ENCODE peak calls at places on chromosomes 6 and 20, in five cellular contexts. One of them, this sample, is unnamed.

GRCh38 chr6:82268301-82268846 is 20.8 kb upstream of the IBTK start:
- DNase-seq in NT2/D1: no peak
- DNase-seq in left lung: no peak
- DNase-seq in neuronal stem cell: no peak
- DNase-seq in GM12878: no peak
- DNase-seq in this sample: no peak

GRCh38 chr20:53735536-53736050 is 142.0 kb upstream of the ZNF217 start:
- DNase-seq in NT2/D1: no peak
- DNase-seq in left lung: no peak
- DNase-seq in neuronal stem cell: no peak
- DNase-seq in GM12878: no peak
- DNase-seq in this sample: no peak

GRCh38 chr20:50551288-50551687 is 41.1 kb downstream of the PTPN1 start:
- DNase-seq in NT2/D1: no peak
- DNase-seq in left lung: no peak
- DNase-seq in neuronal stem cell: no peak
- DNase-seq in GM12878: no peak
- DNase-seq in this sample: no peak

GRCh38 chr20:9439806-9440205 is 74.6 kb upstream of the LAMP5 start:
- DNase-seq in NT2/D1: no peak
- DNase-seq in left lung: no peak
- DNase-seq in neuronal stem cell: no peak
- DNase-seq in GM12878: no peak
- DNase-seq in this sample: no peak

GRCh38 chr20:61026731-61027130 is 225.3 kb upstream of the CDH4 start:
- DNase-seq in NT2/D1: no peak
- DNase-seq in left lung: no peak
- DNase-seq in neuronal stem cell: no peak
- DNase-seq in GM12878: no peak
- DNase-seq in this sample: no peak

GRCh38 chr6:80728340-80728739 is 621.9 kb downstream of the BCKDHB start:
- DNase-seq in NT2/D1: no peak
- DNase-seq in left lung: no peak
- DNase-seq in neuronal stem cell: no peak
- DNase-seq in GM12878: no peak
- DNase-seq in this sample: no peak

GRCh38 chr6:167453082-167453446 is 128.2 kb downstream of the TTLL2 start:
- DNase-seq in NT2/D1: no peak
- DNase-seq in left lung: no peak
- DNase-seq in neuronal stem cell: no peak
- DNase-seq in GM12878: no peak
- DNase-seq in this sample: no peak

GRCh38 chr6:138692978-138693909 is 80.3 kb upstream of the CCDC28A start:
- DNase-seq in NT2/D1: peak; percentile 54
- DNase-seq in left lung: peak; percentile 94
- DNase-seq in neuronal stem cell: peak; percentile 65
- DNase-seq in GM12878: no peak
- DNase-seq in this sample: peak; percentile 35

GRCh38 chr20:20843982-20844381 is 131.5 kb upstream of the RALGAPA2 start:
- DNase-seq in NT2/D1: no peak
- DNase-seq in left lung: no peak
- DNase-seq in neuronal stem cell: no peak
- DNase-seq in GM12878: no peak
- DNase-seq in this sample: no peak

GRCh38 chr20:18879262-18879661 is 65.7 kb downstream of the SCP2D1 start:
- DNase-seq in NT2/D1: no peak
- DNase-seq in left lung: no peak
- DNase-seq in neuronal stem cell: no peak
- DNase-seq in GM12878: no peak
- DNase-seq in this sample: no peak

GRCh38 chr6:38095054-38095453 is 275.5 kb downstream of the ZFAND3 start:
- DNase-seq in NT2/D1: no peak
- DNase-seq in left lung: no peak
- DNase-seq in neuronal stem cell: no peak
- DNase-seq in GM12878: no peak
- DNase-seq in this sample: no peak

GRCh38 chr6:161003336-161003735 is 11.8 kb downstream of the MAP3K4 start:
- DNase-seq in NT2/D1: no peak
- DNase-seq in left lung: no peak
- DNase-seq in neuronal stem cell: no peak
- DNase-seq in GM12878: no peak
- DNase-seq in this sample: no peak

GRCh38 chr6:68468244-68468884 is 166.7 kb upstream of the ADGRB3 start:
- DNase-seq in NT2/D1: peak; percentile 1
- DNase-seq in left lung: no peak
- DNase-seq in neuronal stem cell: no peak
- DNase-seq in GM12878: no peak
- DNase-seq in this sample: no peak

GRCh38 chr6:136608991-136609390 is 58.8 kb upstream of the MAP7 start:
- DNase-seq in NT2/D1: no peak
- DNase-seq in left lung: no peak
- DNase-seq in neuronal stem cell: no peak
- DNase-seq in GM12878: no peak
- DNase-seq in this sample: no peak

GRCh38 chr6:151723152-151723551 is 84.3 kb upstream of the ESR1 start:
- DNase-seq in NT2/D1: no peak
- DNase-seq in left lung: no peak
- DNase-seq in neuronal stem cell: no peak
- DNase-seq in GM12878: no peak
- DNase-seq in this sample: no peak

GRCh38 chr6:6494677-6495076 is 93.8 kb upstream of the LY86 start:
- DNase-seq in NT2/D1: peak; percentile 55
- DNase-seq in left lung: peak; percentile 84
- DNase-seq in neuronal stem cell: peak; percentile 15
- DNase-seq in GM12878: peak; percentile 45
- DNase-seq in this sample: no peak

GRCh38 chr20:17466641-17467040 is 64.5 kb downstream of the BFSP1 start:
- DNase-seq in NT2/D1: no peak
- DNase-seq in left lung: no peak
- DNase-seq in neuronal stem cell: no peak
- DNase-seq in GM12878: no peak
- DNase-seq in this sample: no peak

GRCh38 chr6:158815379-158815724 is 3.8 kb downstream of the EZR start:
- DNase-seq in NT2/D1: no peak
- DNase-seq in left lung: no peak
- DNase-seq in neuronal stem cell: no peak
- DNase-seq in GM12878: no peak
- DNase-seq in this sample: no peak

GRCh38 chr6:149046822-149047246 is 270.7 kb upstream of the TAB2 start:
- DNase-seq in NT2/D1: no peak
- DNase-seq in left lung: no peak
- DNase-seq in neuronal stem cell: no peak
- DNase-seq in GM12878: no peak
- DNase-seq in this sample: no peak

GRCh38 chr6:362231-362923 is 29.2 kb upstream of the IRF4 start:
- DNase-seq in NT2/D1: no peak
- DNase-seq in left lung: no peak
- DNase-seq in neuronal stem cell: no peak
- DNase-seq in GM12878: no peak
- DNase-seq in this sample: no peak
- H3K9me3 ChIP-seq in NT2/D1: peaks cover 26% of the 10 kb centered on the region
- H3K9me3 ChIP-seq in left lung: no peaks in the 10 kb centered on the region
- H3K9me3 ChIP-seq in neuronal stem cell: no peaks in the 10 kb centered on the region
- H3K9me3 ChIP-seq in GM12878: no peaks in the 10 kb centered on the region
- H3K9me3 ChIP-seq in this sample: no peaks in the 10 kb centered on the region

DNA sequence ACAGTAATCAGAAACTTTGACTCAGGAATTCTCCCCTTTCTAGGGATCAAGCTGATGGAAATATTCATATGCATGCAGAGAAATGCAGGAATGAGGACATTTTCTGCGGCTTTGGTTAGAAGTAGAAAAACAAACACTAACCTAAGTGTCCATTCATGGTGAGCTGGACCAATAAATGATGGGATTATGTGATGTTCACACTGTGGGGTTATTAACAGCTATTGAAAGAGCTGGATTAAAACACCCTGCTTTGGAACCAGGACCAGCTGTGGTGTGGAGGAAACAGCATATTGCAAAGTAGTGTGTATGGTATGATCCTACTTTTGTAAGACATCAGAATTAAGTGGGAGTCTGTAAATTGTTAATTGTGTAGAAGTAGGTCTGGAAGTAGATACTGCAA is 143.0 kb downstream of the SYCP2 start:
- DNase-seq in NT2/D1: no peak
- DNase-seq in left lung: no peak
- DNase-seq in neuronal stem cell: no peak
- DNase-seq in GM12878: no peak
- DNase-seq in this sample: no peak
- H3K9me3 ChIP-seq in NT2/D1: peaks cover 9% of the 10 kb centered on the region
- H3K9me3 ChIP-seq in left lung: peaks cover 6% of the 10 kb centered on the region
- H3K9me3 ChIP-seq in neuronal stem cell: no peaks in the 10 kb centered on the region
- H3K9me3 ChIP-seq in GM12878: no peaks in the 10 kb centered on the region
- H3K9me3 ChIP-seq in this sample: no peaks in the 10 kb centered on the region

GRCh38 chr20:46501337-46501942 is 11.9 kb downstream of the ZNF334 start:
- DNase-seq in NT2/D1: no peak
- DNase-seq in left lung: no peak
- DNase-seq in neuronal stem cell: no peak
- DNase-seq in GM12878: no peak
- DNase-seq in this sample: no peak

GRCh38 chr20:46507760-46508407 is 5.5 kb downstream of the ZNF334 start:
- DNase-seq in NT2/D1: no peak
- DNase-seq in left lung: no peak
- DNase-seq in neuronal stem cell: no peak
- DNase-seq in GM12878: no peak
- DNase-seq in this sample: no peak

GRCh38 chr20:46505501-46505900 is 7.9 kb downstream of the ZNF334 start:
- DNase-seq in NT2/D1: no peak
- DNase-seq in left lung: no peak
- DNase-seq in neuronal stem cell: no peak
- DNase-seq in GM12878: no peak
- DNase-seq in this sample: no peak

GRCh38 chr20:46501961-46502360 is 11.4 kb downstream of the ZNF334 start:
- DNase-seq in NT2/D1: no peak
- DNase-seq in left lung: no peak
- DNase-seq in neuronal stem cell: no peak
- DNase-seq in GM12878: no peak
- DNase-seq in this sample: no peak
- H3K9me3 ChIP-seq in NT2/D1: peaks cover 93% of the 10 kb centered on the region
- H3K9me3 ChIP-seq in left lung: peaks cover 7% of the 10 kb centered on the region
- H3K9me3 ChIP-seq in neuronal stem cell: peaks cover 86% of the 10 kb centered on the region
- H3K9me3 ChIP-seq in GM12878: peaks cover 13% of the 10 kb centered on the region
- H3K9me3 ChIP-seq in this sample: peaks cover 12% of the 10 kb centered on the region

GRCh38 chr6:108955329-108955949 is 107.2 kb downstream of the ARMC2 start:
- DNase-seq in NT2/D1: no peak
- DNase-seq in left lung: no peak
- DNase-seq in neuronal stem cell: no peak
- DNase-seq in GM12878: no peak
- DNase-seq in this sample: no peak
- H3K9me3 ChIP-seq in NT2/D1: no peaks in the 10 kb centered on the region
- H3K9me3 ChIP-seq in left lung: no peaks in the 10 kb centered on the region
- H3K9me3 ChIP-seq in neuronal stem cell: no peaks in the 10 kb centered on the region
- H3K9me3 ChIP-seq in GM12878: no peaks in the 10 kb centered on the region
- H3K9me3 ChIP-seq in this sample: no peaks in the 10 kb centered on the region

DNA sequence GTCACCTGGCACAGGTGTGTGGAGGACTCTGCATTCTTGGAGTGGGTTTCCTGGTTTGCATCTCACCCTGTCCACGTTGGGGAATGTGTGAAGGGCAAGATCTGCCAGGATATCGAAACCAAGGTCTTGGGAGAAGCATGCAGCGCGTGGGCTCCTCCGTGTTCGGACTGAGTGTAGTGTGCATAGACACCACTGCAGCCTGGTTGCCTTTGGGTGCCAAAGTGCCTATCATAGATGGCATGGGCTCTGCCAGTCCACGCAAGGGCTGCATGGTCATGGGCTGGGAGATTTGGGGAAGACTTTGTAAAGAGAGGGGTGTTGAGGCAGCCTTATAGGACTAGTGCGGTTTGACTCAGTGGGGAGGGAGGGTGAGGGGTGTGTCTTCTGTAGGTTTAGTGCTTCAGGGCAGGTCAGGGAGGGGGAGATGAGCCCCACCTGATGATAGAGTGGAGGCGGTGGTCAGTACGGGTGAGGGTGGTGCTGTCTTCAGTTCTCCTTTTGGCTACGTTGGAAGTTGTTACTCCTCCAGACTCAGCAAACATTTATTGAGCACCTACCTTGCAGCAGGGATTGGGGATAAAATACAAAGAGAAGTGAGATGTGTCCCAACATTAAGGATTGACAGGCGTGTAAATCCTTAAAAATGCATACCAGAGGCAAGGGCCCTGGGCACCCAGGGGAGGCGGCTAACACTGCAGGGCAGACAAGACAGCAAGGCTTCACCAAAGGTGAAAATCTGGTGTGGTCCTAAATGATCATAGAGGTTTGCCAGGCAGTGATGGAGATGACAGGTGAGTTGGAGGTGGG is 28.3 kb downstream of the DUSP22 start:
- DNase-seq in NT2/D1: no peak
- DNase-seq in left lung: no peak
- DNase-seq in neuronal stem cell: no peak
- DNase-seq in GM12878: no peak
- DNase-seq in this sample: no peak
- H3K9me3 ChIP-seq in NT2/D1: no peaks in the 10 kb centered on the region
- H3K9me3 ChIP-seq in left lung: no peaks in the 10 kb centered on the region
- H3K9me3 ChIP-seq in neuronal stem cell: no peaks in the 10 kb centered on the region
- H3K9me3 ChIP-seq in GM12878: no peaks in the 10 kb centered on the region
- H3K9me3 ChIP-seq in this sample: no peaks in the 10 kb centered on the region

GRCh38 chr20:11032611-11033010 is 358.8 kb upstream of the JAG1 start:
- DNase-seq in NT2/D1: no peak
- DNase-seq in left lung: no peak
- DNase-seq in neuronal stem cell: no peak
- DNase-seq in GM12878: no peak
- DNase-seq in this sample: no peak
- H3K9me3 ChIP-seq in NT2/D1: peaks cover 6% of the 10 kb centered on the region
- H3K9me3 ChIP-seq in left lung: no peaks in the 10 kb centered on the region
- H3K9me3 ChIP-seq in neuronal stem cell: no peaks in the 10 kb centered on the region
- H3K9me3 ChIP-seq in GM12878: no peaks in the 10 kb centered on the region
- H3K9me3 ChIP-seq in this sample: no peaks in the 10 kb centered on the region

GRCh38 chr6:164756142-164756541 is 553.3 kb downstream of the C6orf118 start:
- DNase-seq in NT2/D1: peak; percentile 6
- DNase-seq in left lung: no peak
- DNase-seq in neuronal stem cell: no peak
- DNase-seq in GM12878: no peak
- DNase-seq in this sample: no peak
- H3K9me3 ChIP-seq in NT2/D1: no peaks in the 10 kb centered on the region
- H3K9me3 ChIP-seq in left lung: no peaks in the 10 kb centered on the region
- H3K9me3 ChIP-seq in neuronal stem cell: no peaks in the 10 kb centered on the region
- H3K9me3 ChIP-seq in GM12878: no peaks in the 10 kb centered on the region
- H3K9me3 ChIP-seq in this sample: no peaks in the 10 kb centered on the region

GRCh38 chr6:166379800-166380199 is 2.9 kb downstream of the MPC1 start:
- DNase-seq in NT2/D1: no peak
- DNase-seq in left lung: no peak
- DNase-seq in neuronal stem cell: no peak
- DNase-seq in GM12878: no peak
- DNase-seq in this sample: no peak
- H3K9me3 ChIP-seq in NT2/D1: no peaks in the 10 kb centered on the region
- H3K9me3 ChIP-seq in left lung: no peaks in the 10 kb centered on the region
- H3K9me3 ChIP-seq in neuronal stem cell: no peaks in the 10 kb centered on the region
- H3K9me3 ChIP-seq in GM12878: no peaks in the 10 kb centered on the region
- H3K9me3 ChIP-seq in this sample: no peaks in the 10 kb centered on the region